ENCODE peak calls at places on chromosomes 6 and 20, in four cellular contexts. W is psoas muscle, G is GM03348, P is HCT116. J is an unnamed sample.

GRCh38 chr20:51661609-51662178 is 106.5 kb downstream of the ATP9A start:
- DNase-seq in W (no peak), G (peak), P (peak), J (peak)

GRCh38 chr6:154247119-154247814 is 109.3 kb downstream of the IPCEF1 start:
- DNase-seq in G (no peak), W (no peak), P (no peak), J (no peak)

GRCh38 chr20:44765647-44766367 is 20.1 kb downstream of the KCNK15 start:
- DNase-seq in G (no peak), P (peak), W (no peak), J (no peak)

GRCh38 chr20:56595746-56596478 is 33.2 kb upstream of the TFAP2C start:
- DNase-seq in P (no peak), G (no peak), W (no peak), J (no peak)

GRCh38 chr6:169986848-169987498 is 235.6 kb downstream of the ERMARD start:
- DNase-seq in W (no peak), P (no peak), G (no peak), J (no peak)

GRCh38 chr6:15901141-15902115 is 227.5 kb upstream of the MYLIP start:
- DNase-seq in G (no peak), W (no peak), P (no peak), J (no peak)

GRCh38 chr6:106446287-106446885 is 85.9 kb downstream of the CRYBG1 start:
- DNase-seq in W (no peak), G (no peak), P (no peak), J (no peak)

GRCh38 chr20:9800406-9800805 is 38.5 kb downstream of the PAK5 start:
- DNase-seq in P (no peak), G (no peak), W (no peak), J (no peak)

GRCh38 chr6:31834367-31834703 is 6.8 kb downstream of the HSPA1B start:
- DNase-seq in G (peak), P (peak), W (peak), J (peak)

GRCh38 chr6:12137480-12137879 is 125.4 kb downstream of the HIVEP1 start:
- DNase-seq in G (peak), P (no peak), W (no peak), J (no peak)

GRCh38 chr20:10789386-10789785 is 115.6 kb upstream of the JAG1 start:
- DNase-seq in G (no peak), W (no peak), P (peak), J (no peak)

GRCh38 chr6:3750324-3751018 is 1.0 kb downstream of the PXDC1 start:
- DNase-seq in W (peak), G (peak), P (no peak), J (peak)

GRCh38 chr20:25275813-25276532 is 28.1 kb downstream of the PYGB start:
- DNase-seq in W (peak), P (no peak), G (no peak), J (no peak)

GRCh38 chr6:111657146-111657545 is 51.5 kb upstream of the TRAF3IP2 start:
- DNase-seq in P (no peak), W (no peak), G (peak), J (no peak)

GRCh38 chr20:36301359-36302119 is 4.6 kb upstream of the DLGAP4 start:
- DNase-seq in P (no peak), W (peak), G (no peak), J (no peak)

GRCh38 chr6:147986891-147987290 is 355.7 kb upstream of the SASH1 start:
- DNase-seq in P (no peak), G (no peak), W (no peak), J (no peak)

GRCh38 chr20:5031206-5031557 is 29.9 kb upstream of the SLC23A2 start:
- DNase-seq in P (no peak), W (no peak), G (no peak), J (no peak)

J was measured in H54.